ENCODE peak calls at places on chromosomes 16 and 17, in four cellular contexts. D, K, B and M are unnamed samples.

GRCh38 chr16:88978608-88979346 is 1.8 kb upstream of the CBFA2T3 start:
- DNase-seq in D (peak), K (no peak), B (peak), M (peak)

GRCh38 chr17:2435181-2435741 is 34.4 kb upstream of the MNT start:
- DNase-seq in D (no peak), K (no peak), B (no peak), M (no peak)

GRCh38 chr17:41284546-41284945 is 9.0 kb downstream of the KRTAP9-7 start:
- DNase-seq in D (peak), K (no peak), B (no peak), M (no peak)

GRCh38 chr16:72467157-72467759 is 295.3 kb upstream of the PMFBP1 start:
- DNase-seq in D (peak), K (peak), B (no peak), M (no peak)

GRCh38 chr16:14362774-14363371 is 267.2 kb downstream of the PARN start:
- DNase-seq in D (no peak), K (no peak), B (no peak), M (no peak)

GRCh38 chr16:85249418-85249817 is 137.1 kb upstream of the CIBAR2 start:
- DNase-seq in D (no peak), K (no peak), B (no peak), M (no peak)

GRCh38 chr16:78045865-78046581 is 23.7 kb downstream of the CLEC3A start:
- DNase-seq in D (peak), K (peak), B (peak), M (peak)

GRCh38 chr17:5262417-5262816 is 19.7 kb upstream of the RABEP1 start:
- DNase-seq in D (no peak), K (no peak), B (no peak), M (no peak)

GRCh38 chr16:89257281-89257731 is 39.8 kb downstream of the ZNF778 start:
- DNase-seq in D (no peak), K (no peak), B (no peak), M (no peak)

GRCh38 chr17:9287301-9287700 is 266.0 kb downstream of the NTN1 start:
- DNase-seq in D (no peak), K (no peak), B (no peak), M (no peak)

GRCh38 chr17:8227238-8227581 is 16.8 kb upstream of the AURKB start:
- DNase-seq in D (no peak), K (no peak), B (no peak), M (no peak)

GRCh38 chr16:86515780-86516617 is 5.7 kb downstream of the FOXF1 start:
- DNase-seq in D (no peak), K (no peak), B (no peak), M (no peak)

GRCh38 chr17:48052956-48053757 is 5.0 kb downstream of the NFE2L1 start:
- DNase-seq in D (peak), K (peak), B (no peak), M (no peak)

GRCh38 chr17:68142595-68142994 is 105.2 kb upstream of the AMZ2 start:
- DNase-seq in D (no peak), K (no peak), B (no peak), M (no peak)

GRCh38 chr17:40714473-40714872 is 10.9 kb upstream of the KRT24 start:
- DNase-seq in D (no peak), K (no peak), B (no peak), M (no peak)

GRCh38 chr17:2084766-2085647 is 30.1 kb downstream of the HIC1 start:
- DNase-seq in D (no peak), K (peak), B (no peak), M (no peak)

GRCh38 chr16:69848635-69849545 is 86.8 kb downstream of the WWP2 start:
- DNase-seq in D (no peak), K (no peak), B (no peak), M (no peak)

GRCh38 chr17:36611345-36612072 is 10.1 kb downstream of the MRM1 start:
- DNase-seq in D (peak), K (no peak), B (no peak), M (no peak)

GRCh38 chr16:87305505-87306391 is 11.4 kb downstream of the C16orf95 start:
- DNase-seq in D (peak), K (no peak), B (no peak), M (no peak)

GRCh38 chr16:47643610-47644009 is 182.5 kb downstream of the PHKB start:
- DNase-seq in D (no peak), K (no peak), B (no peak), M (no peak)

GRCh38 chr17:82400830-82401229 is 17.3 kb upstream of the HEXD start:
- DNase-seq in D (no peak), K (no peak), B (peak), M (peak)

GRCh38 chr16:55056585-55057520 is 126.2 kb downstream of the IRX5 start:
- DNase-seq in D (no peak), K (no peak), B (no peak), M (no peak)

GRCh38 chr17:49760909-49761558 is 2.9 kb downstream of the FAM117A start:
- DNase-seq in D (no peak), K (no peak), B (no peak), M (no peak)

GRCh38 chr16:65833171-65833871 is 533.2 kb upstream of the CDH5 start:
- DNase-seq in D (no peak), K (no peak), B (no peak), M (no peak)

GRCh38 chr17:59234631-59235030 is 14.3 kb downstream of the GDPD1 start:
- DNase-seq in D (no peak), K (no peak), B (no peak), M (no peak)

GRCh38 chr16:77840623-77841274 is 52.4 kb downstream of the VAT1L start:
- DNase-seq in D (no peak), K (no peak), B (no peak), M (no peak)

GRCh38 chr17:58702708-58703107 is 10.3 kb downstream of the RAD51C start:
- DNase-seq in D (no peak), K (no peak), B (no peak), M (no peak)

GRCh38 chr17:29131814-29132682 is 48.1 kb downstream of the MYO18A start:
- DNase-seq in D (peak), K (no peak), B (no peak), M (no peak)

GRCh38 chr16:67979955-67980678 is at the start of gene DPEP3:
- DNase-seq in D (no peak), K (no peak), B (no peak), M (peak)

GRCh38 chr16:89093602-89094251 is at the start of gene ACSF3:
- DNase-seq in D (peak), K (no peak), B (peak), M (peak)

GRCh38 chr16:81310045-81310644 is 4.6 kb upstream of the GAN start:
- DNase-seq in D (no peak), K (no peak), B (no peak), M (no peak)

GRCh38 chr17:11545696-11546095 is 52.6 kb upstream of the DNAH9 start:
- DNase-seq in D (no peak), K (no peak), B (no peak), M (no peak)

GRCh38 chr17:45225964-45226530 is 4.4 kb downstream of the FMNL1 start:
- DNase-seq in D (peak), K (no peak), B (peak), M (peak)

GRCh38 chr17:56098746-56099145 is 54.5 kb upstream of the ANKFN1 start:
- DNase-seq in D (no peak), K (no peak), B (no peak), M (no peak)

GRCh38 chr16:31453255-31454204 is 5.8 kb upstream of the ARMC5 start:
- DNase-seq in D (peak), K (peak), B (no peak), M (no peak)

GRCh38 chr17:69179227-69179952 is 37.7 kb upstream of the ABCA6 start:
- DNase-seq in D (no peak), K (no peak), B (no peak), M (no peak)

GRCh38 chr16:56298948-56299602 is 107.8 kb downstream of the GNAO1 start:
- DNase-seq in D (no peak), K (no peak), B (no peak), M (no peak)

GRCh38 chr16:10256855-10257641 is 74.8 kb upstream of the GRIN2A start:
- DNase-seq in D (peak), K (peak), B (peak), M (peak)

DNA sequence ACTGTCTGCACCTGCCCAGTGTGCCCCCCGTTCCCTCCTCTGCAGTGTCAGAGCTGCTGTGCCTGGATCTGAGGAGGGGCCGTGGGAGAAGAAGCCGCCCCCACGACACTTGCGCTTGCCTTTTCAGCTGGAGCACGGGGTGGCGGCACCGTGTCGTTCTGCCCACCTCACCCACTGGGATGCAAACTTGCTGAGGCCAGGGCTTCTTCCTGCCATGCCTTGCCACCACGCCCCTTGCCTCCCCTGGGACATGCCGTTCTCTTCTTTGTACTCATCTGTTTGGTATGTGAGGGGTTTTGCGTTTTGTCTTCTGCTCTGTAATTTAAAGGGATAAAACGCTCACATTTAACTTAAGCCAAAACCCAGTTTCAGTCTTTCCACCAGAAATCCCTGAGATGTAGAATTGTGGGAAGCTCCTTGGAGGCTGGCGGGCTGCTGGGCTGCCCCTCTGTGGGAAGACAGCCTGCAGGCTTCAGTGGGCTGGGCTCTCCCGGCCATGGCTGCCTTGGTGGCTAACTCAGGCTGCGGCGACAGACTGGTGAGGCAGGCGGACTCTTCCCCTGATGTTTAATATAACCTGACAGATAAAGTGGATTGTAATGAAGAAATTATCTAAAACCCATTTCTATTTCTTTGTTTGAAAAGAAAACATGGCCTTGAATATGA is 180.2 kb downstream of the RPTOR start:
- DNase-seq in D (no peak), K (no peak), B (no peak), M (no peak)
- TF ChIP-seq TAF1 in D (no peak), K (no peak), B (no peak), M (no peak)

GRCh38 chr17:75433223-75433622 is 23.2 kb upstream of the TMEM94 start:
- DNase-seq in D (no peak), K (no peak), B (no peak), M (no peak)

GRCh38 chr17:75430159-75430748 is 24.8 kb upstream of the GRB2 start:
- DNase-seq in D (no peak), K (peak), B (no peak), M (no peak)

DNA sequence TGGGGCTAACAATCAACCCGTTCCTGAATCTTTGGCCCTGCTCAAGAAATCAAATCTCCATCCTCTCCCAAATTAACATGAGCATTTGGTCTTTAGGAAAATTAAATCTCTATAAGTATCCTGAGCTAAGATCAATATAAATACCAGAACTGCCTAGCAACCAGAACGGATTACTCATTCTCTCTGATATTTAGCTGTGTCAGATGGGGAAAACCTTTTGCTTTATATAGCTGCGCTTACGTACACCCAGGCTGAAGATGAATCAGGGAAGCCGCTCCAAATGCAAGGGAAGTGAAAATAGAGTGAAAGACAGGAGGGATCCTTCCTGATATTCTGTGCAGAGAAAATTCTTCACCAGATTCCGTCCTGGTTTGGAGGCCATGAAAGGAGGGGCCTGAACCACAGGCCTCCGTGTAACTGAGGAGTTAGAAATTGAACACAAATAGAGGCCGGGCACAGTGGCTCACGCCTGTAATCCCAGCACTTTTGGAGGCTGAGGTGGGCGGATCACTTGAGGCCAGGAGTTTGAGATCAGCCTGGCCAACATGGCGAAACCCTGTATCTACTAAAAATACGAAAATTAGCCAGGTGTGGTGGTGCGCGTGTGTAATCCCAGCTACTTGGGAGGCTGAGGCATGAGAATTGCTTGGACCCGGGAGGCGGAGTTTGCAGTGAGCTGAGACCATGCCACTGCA is 23.4 kb upstream of the GRB2 start:
- DNase-seq in D (no peak), K (peak), B (no peak), M (no peak)
- TF ChIP-seq TAF1 in D (no peak), K (no peak), B (no peak), M (no peak)

GRCh38 chr17:21214015-21214776 is at the start of gene TMEM11:
- DNase-seq in D (peak), K (peak), B (peak), M (peak)

GRCh38 chr17:21213005-21213404 is 956 bp downstream of the TMEM11 start:
- DNase-seq in D (no peak), K (no peak), B (no peak), M (no peak)

GRCh38 chr17:21213491-21214014 is 408 bp downstream of the TMEM11 start:
- DNase-seq in D (peak), K (no peak), B (no peak), M (no peak)

GRCh38 chr17:21215935-21216334 is 2.0 kb upstream of the TMEM11 start:
- DNase-seq in D (no peak), K (no peak), B (no peak), M (no peak)

DNA sequence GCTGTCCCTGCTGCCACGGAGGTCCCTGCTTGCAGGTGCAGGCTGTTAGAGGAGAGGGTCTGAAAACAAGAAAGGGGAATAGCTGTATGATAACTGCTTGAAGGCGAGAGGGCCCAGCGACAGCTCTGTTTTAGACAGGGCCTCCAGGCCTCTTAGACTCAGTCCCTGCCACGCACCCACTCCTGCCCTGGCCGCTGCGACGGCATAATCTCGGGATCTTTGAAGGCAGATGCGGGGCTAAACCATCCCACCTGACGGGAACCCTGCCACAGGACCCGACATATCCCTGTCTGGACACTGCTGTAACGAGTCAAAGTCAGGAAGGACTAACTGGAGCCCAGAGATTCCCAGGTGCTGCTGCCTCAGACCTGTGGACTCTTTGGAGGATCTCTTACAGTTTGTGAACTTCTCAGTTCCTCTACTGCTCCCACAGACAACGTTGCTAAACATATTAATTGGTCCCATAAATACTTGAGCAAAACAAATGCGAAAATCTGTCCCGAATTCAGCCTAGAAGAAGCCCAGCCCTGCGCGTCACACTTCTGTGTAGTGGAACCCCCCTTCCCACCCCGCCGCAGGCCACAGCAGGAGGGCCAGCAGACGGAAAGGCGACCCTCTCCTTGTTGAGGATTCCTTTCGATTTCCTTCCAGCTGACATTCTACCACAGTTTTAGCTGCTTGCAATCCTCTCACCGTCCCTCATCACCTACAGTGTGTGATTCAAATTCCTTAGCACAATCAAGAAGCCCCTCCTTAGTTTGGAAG is 998 bp upstream of the TMEM11 start:
- DNase-seq in D (no peak), K (no peak), B (no peak), M (no peak)
- TF ChIP-seq TAF1 in D (no peak), K (no peak), B (no peak), M (no peak)

GRCh38 chr17:63702616-63703015 is 2.7 kb upstream of the LIMD2 start:
- DNase-seq in D (no peak), K (no peak), B (no peak), M (no peak)
- TF ChIP-seq TAF1 in D (no peak), K (no peak), B (no peak), M (no peak)

GRCh38 chr16:28218109-28218508 is 6.3 kb upstream of the XPO6 start:
- DNase-seq in D (peak), K (peak), B (peak), M (no peak)
- TF ChIP-seq TAF1 in D (no peak), K (no peak), B (no peak), M (no peak)